ENCODE peak calls at places on chromosomes 7 and 10, in four cellular contexts. L is K562, H is IMR-90, M is H1. B is an unnamed sample.

GRCh38 chr7:24227603-24228359 is 56.2 kb upstream of the NPY start:
- DNase-seq in H (no peak), L (no peak), M (no peak), B (peak; percentile 40)

GRCh38 chr7:28853834-28854749 is 104.0 kb downstream of the TRIL start:
- DNase-seq in H (peak; percentile 46), L (peak; percentile 84), M (peak; percentile 71), B (peak; percentile 26)

GRCh38 chr10:69730251-69731156 is 71.2 kb upstream of the COL13A1 start:
- DNase-seq in H (peak; percentile 63), L (no peak), M (no peak), B (no peak)

GRCh38 chr7:3578399-3578798 is 277.3 kb downstream of the SDK1 start:
- DNase-seq in H (no peak), M (no peak), L (no peak), B (no peak)

GRCh38 chr10:47361293-47361692 is 13.1 kb downstream of the RBP3 start:
- DNase-seq in H (peak; percentile 16), M (peak; percentile 44), L (peak; percentile 79), B (no peak)

GRCh38 chr10:86074294-86074693 is 292.3 kb downstream of the GRID1 start:
- DNase-seq in L (no peak), M (no peak), H (no peak), B (no peak)

GRCh38 chr10:112362833-112363232 is 11.1 kb upstream of the ACSL5 start:
- DNase-seq in M (no peak), L (no peak), H (no peak), B (no peak)

GRCh38 chr10:49309691-49310371 is 10.9 kb downstream of the C10orf71 start:
- DNase-seq in L (no peak), M (no peak), H (no peak), B (peak; percentile 41)

GRCh38 chr10:78651287-78651686 is 417.5 kb upstream of the ZMIZ1 start:
- DNase-seq in H (no peak), M (no peak), L (no peak), B (no peak)

GRCh38 chr10:126049741-126050140 is 153.4 kb downstream of the FANK1 start:
- DNase-seq in L (no peak), M (no peak), H (peak; percentile 86), B (no peak)

GRCh38 chr10:29725133-29725720 is 90.5 kb upstream of the SVIL start:
- DNase-seq in M (no peak), L (no peak), H (no peak), B (no peak)

GRCh38 chr7:100678291-100678984 is 4.9 kb downstream of the GNB2 start:
- DNase-seq in H (no peak), L (no peak), M (no peak), B (no peak)

GRCh38 chr7:77940647-77941046 is 142.1 kb downstream of the PHTF2 start:
- DNase-seq in M (no peak), L (peak; percentile 47), H (peak; percentile 48), B (no peak)

GRCh38 chr7:121083138-121083789 is 94.8 kb downstream of the CPED1 start:
- DNase-seq in H (peak; percentile 84), M (no peak), L (peak; percentile 59), B (no peak)

GRCh38 chr10:79381804-79382221 is 34.5 kb downstream of the PPIF start:
- DNase-seq in H (peak; percentile 84), L (peak; percentile 37), M (no peak), B (no peak)

GRCh38 chr7:120256719-120257118 is 16.3 kb upstream of the KCND2 start:
- DNase-seq in M (no peak), L (no peak), H (no peak), B (no peak)

GRCh38 chr7:29091722-29092121 is 54.6 kb downstream of the CPVL start:
- DNase-seq in H (no peak), M (no peak), L (no peak), B (no peak)

GRCh38 chr7:43869898-43870240 is 552 bp upstream of the MRPS24 start:
- DNase-seq in L (peak; percentile 27), H (peak; percentile 96), M (no peak), B (no peak)

GRCh38 chr10:14146005-14146404 is 184.7 kb downstream of the FRMD4A start:
- DNase-seq in M (no peak), H (peak; percentile 95), L (no peak), B (no peak)

DNA sequence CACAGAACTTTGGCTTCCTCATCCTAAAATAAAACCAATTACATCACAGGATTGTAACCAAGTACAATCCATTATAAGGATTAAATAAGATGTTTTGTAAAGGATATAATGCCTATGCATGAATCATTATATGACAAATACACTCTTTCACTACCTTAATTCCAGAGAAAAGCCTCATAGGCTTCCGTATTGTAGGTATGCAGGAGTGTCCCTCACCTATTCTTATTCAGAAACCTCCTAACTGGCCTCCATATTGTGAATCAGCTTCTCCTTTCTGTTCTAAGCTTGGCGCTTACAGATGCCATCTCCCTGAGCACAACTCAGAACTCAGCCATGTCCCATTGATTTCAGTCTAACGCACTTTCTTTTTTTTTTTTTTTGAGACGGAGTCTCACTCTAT is 69.6 kb upstream of the CAPZA2 start:
- DNase-seq in L (no peak), H (no peak), M (no peak), B (no peak)
- TF ChIP-seq CHD1 in L (no peak), H (no peak), M (no peak), B (no peak)

GRCh38 chr10:89592539-89592938 is 52.5 kb downstream of the PANK1 start:
- DNase-seq in M (no peak), L (no peak), H (no peak), B (no peak)
- TF ChIP-seq CHD1 in M (no peak), L (no peak), H (no peak), B (no peak)

DNA sequence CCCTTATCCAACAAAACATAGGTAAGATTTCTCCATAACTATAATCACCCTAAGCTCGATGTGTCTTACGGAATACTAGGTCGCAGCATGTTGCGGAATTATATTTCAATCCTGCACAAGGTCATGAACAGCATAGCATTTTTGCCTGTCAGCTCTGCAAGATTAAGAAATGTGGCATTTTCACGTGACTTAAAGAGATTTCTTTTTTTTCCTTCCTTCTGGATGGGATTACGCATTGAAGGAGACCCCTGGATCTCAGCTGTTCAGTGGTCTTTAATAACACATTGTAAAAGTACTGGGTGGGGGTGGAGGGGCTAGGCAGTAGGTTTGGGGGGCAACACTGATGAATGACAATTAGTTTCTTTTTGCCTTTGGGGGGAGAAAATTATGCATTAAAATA is 106.7 kb downstream of the CUBN start:
- DNase-seq in L (no peak), H (no peak), M (no peak), B (no peak)
- TF ChIP-seq CHD1 in L (no peak), H (no peak), M (no peak), B (no peak)

GRCh38 chr10:35191523-35191922 is 64.9 kb downstream of the CREM start:
- DNase-seq in M (no peak), H (peak; percentile 47), L (peak; percentile 47), B (no peak)

GRCh38 chr10:35192645-35193249 is 66.1 kb downstream of the CREM start:
- DNase-seq in H (peak; percentile 19), L (no peak), M (no peak), B (no peak)

GRCh38 chr10:35185260-35186034 is 58.8 kb downstream of the CREM start:
- DNase-seq in L (no peak), M (no peak), H (no peak), B (no peak)

GRCh38 chr10:35184527-35185171 is 58.0 kb downstream of the CREM start:
- DNase-seq in M (no peak), H (no peak), L (no peak), B (no peak)

DNA sequence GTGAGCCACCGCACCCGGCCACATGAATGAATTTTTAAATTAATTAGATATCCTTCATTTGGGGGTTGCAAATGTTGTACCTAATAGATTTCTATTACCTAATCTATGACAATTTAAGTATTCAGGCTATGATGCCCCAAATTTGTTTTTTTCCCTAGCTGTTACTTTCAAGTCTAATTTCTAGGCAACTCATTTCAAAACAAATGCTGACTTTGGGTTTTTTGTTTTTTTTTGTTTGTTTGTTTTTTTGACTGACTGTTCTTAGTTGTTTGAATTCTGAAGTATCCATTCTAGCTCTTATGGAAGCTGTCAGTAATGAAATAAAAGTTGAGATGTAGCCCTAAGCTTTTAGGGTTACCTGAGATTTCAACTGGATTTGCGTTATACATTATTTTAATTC is 62.3 kb downstream of the CREM start:
- DNase-seq in M (no peak), L (no peak), H (no peak), B (no peak)
- TF ChIP-seq CHD1 in M (no peak), L (no peak), H (no peak), B (no peak)

B was measured in GM12878.